ENCODE peak calls at places on chromosomes 13 and 19, in four cellular contexts. E is HCT116, W is K562, C is HepG2. Z is an unnamed sample.

GRCh38 chr19:1390594-1391423 is 7.1 kb downstream of the NDUFS7 start:
- DNase-seq in E (no peak), W (no peak), C (no peak), Z (no peak)

GRCh38 chr19:1264801-1265610 is 4.1 kb upstream of the CIRBP start:
- DNase-seq in E (no peak), W (no peak), C (peak), Z (no peak)

GRCh38 chr13:40061466-40062450 is 406.3 kb downstream of the COG6 start:
- DNase-seq in E (no peak), W (no peak), C (no peak), Z (no peak)

GRCh38 chr19:15368051-15368632 is 11.4 kb downstream of the AKAP8 start:
- DNase-seq in E (no peak), W (no peak), C (no peak), Z (no peak)

GRCh38 chr13:27283906-27284523 is 13.4 kb downstream of the RASL11A start:
- DNase-seq in E (peak), W (no peak), C (no peak), Z (no peak)

GRCh38 chr13:103876571-103876970 is 810.4 kb upstream of the SLC10A2 start:
- DNase-seq in E (no peak), W (no peak), C (no peak), Z (no peak)

GRCh38 chr13:30143671-30144400 is 163.5 kb downstream of the KATNAL1 start:
- DNase-seq in E (no peak), W (no peak), C (no peak), Z (no peak)

GRCh38 chr19:3123956-3124355 is 11.9 kb upstream of the GNA15 start:
- DNase-seq in E (no peak), W (no peak), C (no peak), Z (no peak)

GRCh38 chr19:13689050-13689449 is 75.3 kb upstream of the MRI1 start:
- DNase-seq in E (peak), W (peak), C (peak), Z (no peak)

GRCh38 chr19:14555918-14556661 is 15.8 kb downstream of the NDUFB7 start:
- DNase-seq in E (no peak), W (no peak), C (no peak), Z (no peak)

GRCh38 chr19:53983457-53984289 is 7.8 kb upstream of the CACNG6 start:
- DNase-seq in E (no peak), W (no peak), C (no peak), Z (no peak)

GRCh38 chr19:17790059-17790780 is 4.7 kb upstream of the B3GNT3 start:
- DNase-seq in E (peak), W (no peak), C (no peak), Z (no peak)

GRCh38 chr13:58597552-58597951 is 966.0 kb downstream of the PCDH17 start:
- DNase-seq in E (no peak), W (no peak), C (no peak), Z (no peak)

GRCh38 chr19:11096210-11096841 is 7.1 kb downstream of the LDLR start:
- DNase-seq in E (no peak), W (no peak), C (no peak), Z (no peak)

GRCh38 chr13:37406031-37406430 is 192.5 kb downstream of the POSTN start:
- DNase-seq in E (no peak), W (no peak), C (no peak), Z (no peak)

GRCh38 chr13:46476174-46476573 is 76.8 kb upstream of the LRCH1 start:
- DNase-seq in E (no peak), W (no peak), C (no peak), Z (no peak)

GRCh38 chr13:105591308-105591707 is 944.2 kb downstream of the EFNB2 start:
- DNase-seq in E (no peak), W (no peak), C (no peak), Z (no peak)
- TF ChIP-seq REST in E (no peak), W (no peak), C (no peak), Z (no peak)

GRCh38 chr19:49676136-49676689 is 858 bp upstream of the PRMT1 start:
- DNase-seq in E (peak), W (peak), C (peak), Z (peak)
- TF ChIP-seq TCF7L2 in E (peak), W (peak), C (no peak), Z (no peak)

GRCh38 chr19:32313866-32314265 is 31.5 kb upstream of the ZNF507 start:
- DNase-seq in E (no peak), W (no peak), C (no peak), Z (no peak)

GRCh38 chr19:32318884-32319520 is 26.4 kb upstream of the ZNF507 start:
- DNase-seq in E (peak), W (peak), C (no peak), Z (no peak)

GRCh38 chr19:32317045-32317444 is 28.4 kb upstream of the ZNF507 start:
- DNase-seq in E (no peak), W (no peak), C (no peak), Z (no peak)

GRCh38 chr19:32311371-32311770 is 34.0 kb upstream of the ZNF507 start:
- DNase-seq in E (no peak), W (no peak), C (no peak), Z (no peak)

GRCh38 chr19:32316034-32316433 is 29.4 kb upstream of the ZNF507 start:
- DNase-seq in E (no peak), W (no peak), C (no peak), Z (no peak)
- TF ChIP-seq REST in E (peak), W (no peak), C (peak), Z (peak)

DNA sequence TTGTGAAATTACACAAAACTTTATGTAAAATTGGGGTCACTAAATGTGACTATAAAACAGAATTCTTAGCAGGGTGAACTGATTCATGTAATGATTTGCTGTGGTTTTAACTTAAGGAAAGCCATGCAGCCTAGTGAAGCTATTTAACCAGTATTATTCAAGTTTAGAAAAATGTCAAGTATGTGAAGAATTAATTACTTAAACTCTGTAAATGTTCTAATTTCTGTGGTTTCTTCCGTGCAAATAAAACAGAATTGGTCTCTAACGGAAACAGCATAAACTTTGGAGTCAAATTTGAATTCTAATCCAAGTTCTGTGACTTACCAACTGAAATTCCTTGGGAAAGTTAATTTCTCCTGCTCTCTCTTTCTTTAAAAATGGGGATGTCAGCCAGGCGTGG is 13.3 kb downstream of the CDC16 start:
- DNase-seq in E (no peak), W (no peak), C (no peak), Z (no peak)
- TF ChIP-seq TCF7L2 in E (no peak), W (no peak), C (no peak), Z (no peak)

GRCh38 chr19:46466536-46467199 is 4.7 kb downstream of the PNMA8A start:
- DNase-seq in E (no peak), W (no peak), C (no peak), Z (no peak)
- TF ChIP-seq REST in E (no peak), W (no peak), C (no peak), Z (no peak)

Z was measured in Panc1.